ENCODE peak calls at places on chromosomes 4 and X, in seven cellular contexts. One of them, this sample, is unnamed.

GRCh38 chr4:41750624-41751324 is 2.2 kb upstream of the PHOX2B start:
- DNase-seq in foreskin fibroblast: no peak
- DNase-seq in transverse colon: no peak
- DNase-seq in pancreas: no peak
- DNase-seq in BJ: no peak
- DNase-seq in body of pancreas: no peak
- DNase-seq in heart right ventricle: no peak
- DNase-seq in this sample: no peak

GRCh38 chr4:93749351-93749761 is 79.2 kb upstream of the ATOH1 start:
- DNase-seq in foreskin fibroblast: no peak
- DNase-seq in transverse colon: no peak
- DNase-seq in pancreas: no peak
- DNase-seq in BJ: no peak
- DNase-seq in body of pancreas: no peak
- DNase-seq in heart right ventricle: no peak
- DNase-seq in this sample: no peak

GRCh38 chr4:54929459-54929858 is 195.9 kb downstream of the KDR start:
- DNase-seq in foreskin fibroblast: no peak
- DNase-seq in transverse colon: no peak
- DNase-seq in pancreas: no peak
- DNase-seq in BJ: no peak
- DNase-seq in body of pancreas: no peak
- DNase-seq in heart right ventricle: peak
- DNase-seq in this sample: no peak

GRCh38 chr4:99679204-99679603 is 21.6 kb upstream of the C4orf54 start:
- DNase-seq in foreskin fibroblast: no peak
- DNase-seq in transverse colon: no peak
- DNase-seq in pancreas: no peak
- DNase-seq in BJ: no peak
- DNase-seq in body of pancreas: peak
- DNase-seq in heart right ventricle: peak
- DNase-seq in this sample: no peak

GRCh38 chr4:165207431-165208321 is at the start of gene KLHL2:
- DNase-seq in foreskin fibroblast: peak
- DNase-seq in transverse colon: peak
- DNase-seq in pancreas: peak
- DNase-seq in BJ: no peak
- DNase-seq in body of pancreas: peak
- DNase-seq in heart right ventricle: peak
- DNase-seq in this sample: no peak

GRCh38 chr4:152342293-152342692 is 193.6 kb downstream of the FBXW7 start:
- DNase-seq in foreskin fibroblast: peak
- DNase-seq in transverse colon: no peak
- DNase-seq in pancreas: no peak
- DNase-seq in BJ: no peak
- DNase-seq in body of pancreas: no peak
- DNase-seq in heart right ventricle: no peak
- DNase-seq in this sample: no peak

GRCh38 chr4:137635108-137635507 is 102.8 kb upstream of the PCDH18 start:
- DNase-seq in foreskin fibroblast: peak
- DNase-seq in transverse colon: no peak
- DNase-seq in pancreas: no peak
- DNase-seq in BJ: no peak
- DNase-seq in body of pancreas: no peak
- DNase-seq in heart right ventricle: no peak
- DNase-seq in this sample: no peak

GRCh38 chr4:120853101-120853940 is 69.2 kb downstream of the PRDM5 start:
- DNase-seq in foreskin fibroblast: peak
- DNase-seq in transverse colon: no peak
- DNase-seq in pancreas: no peak
- DNase-seq in BJ: no peak
- DNase-seq in body of pancreas: no peak
- DNase-seq in heart right ventricle: no peak
- DNase-seq in this sample: no peak

GRCh38 chrX:41457618-41458192 is 10.6 kb downstream of the NYX start:
- DNase-seq in foreskin fibroblast: no peak
- DNase-seq in transverse colon: no peak
- DNase-seq in pancreas: no peak
- DNase-seq in BJ: no peak
- DNase-seq in body of pancreas: no peak
- DNase-seq in heart right ventricle: no peak
- DNase-seq in this sample: no peak

GRCh38 chr4:8278421-8279287 is 9.1 kb downstream of the HTRA3 start:
- DNase-seq in foreskin fibroblast: peak
- DNase-seq in transverse colon: no peak
- DNase-seq in pancreas: no peak
- DNase-seq in BJ: peak
- DNase-seq in body of pancreas: no peak
- DNase-seq in heart right ventricle: no peak
- DNase-seq in this sample: no peak

GRCh38 chrX:32954125-32954524 is 257.2 kb downstream of the DMD start:
- DNase-seq in foreskin fibroblast: no peak
- DNase-seq in transverse colon: no peak
- DNase-seq in pancreas: no peak
- DNase-seq in BJ: no peak
- DNase-seq in body of pancreas: no peak
- DNase-seq in heart right ventricle: no peak
- DNase-seq in this sample: no peak

GRCh38 chr4:84324850-84325249 is 174.2 kb downstream of the NKX6-1 start:
- DNase-seq in foreskin fibroblast: no peak
- DNase-seq in transverse colon: no peak
- DNase-seq in pancreas: no peak
- DNase-seq in BJ: no peak
- DNase-seq in body of pancreas: no peak
- DNase-seq in heart right ventricle: no peak
- DNase-seq in this sample: no peak

GRCh38 chr4:88008624-88009235 is 1.3 kb downstream of the PKD2 start:
- DNase-seq in foreskin fibroblast: no peak
- DNase-seq in transverse colon: no peak
- DNase-seq in pancreas: no peak
- DNase-seq in BJ: peak
- DNase-seq in body of pancreas: no peak
- DNase-seq in heart right ventricle: no peak
- DNase-seq in this sample: no peak

GRCh38 chr4:8506373-8507250 is 66.0 kb downstream of the TRMT44 start:
- DNase-seq in foreskin fibroblast: peak
- DNase-seq in transverse colon: peak
- DNase-seq in pancreas: no peak
- DNase-seq in BJ: peak
- DNase-seq in body of pancreas: peak
- DNase-seq in heart right ventricle: peak
- DNase-seq in this sample: no peak

GRCh38 chr4:146545102-146545501 is 23.4 kb upstream of the SLC10A7 start:
- DNase-seq in foreskin fibroblast: no peak
- DNase-seq in transverse colon: no peak
- DNase-seq in pancreas: no peak
- DNase-seq in BJ: no peak
- DNase-seq in body of pancreas: no peak
- DNase-seq in heart right ventricle: no peak
- DNase-seq in this sample: no peak

GRCh38 chrX:17682259-17682658 is 55.0 kb upstream of the SCML1 start:
- DNase-seq in foreskin fibroblast: no peak
- DNase-seq in transverse colon: no peak
- DNase-seq in pancreas: no peak
- DNase-seq in BJ: no peak
- DNase-seq in body of pancreas: no peak
- DNase-seq in heart right ventricle: no peak
- DNase-seq in this sample: no peak

GRCh38 chr4:148436512-148436911 is 5.7 kb downstream of the NR3C2 start:
- DNase-seq in foreskin fibroblast: no peak
- DNase-seq in transverse colon: no peak
- DNase-seq in pancreas: no peak
- DNase-seq in BJ: no peak
- DNase-seq in body of pancreas: no peak
- DNase-seq in heart right ventricle: no peak
- DNase-seq in this sample: no peak

GRCh38 chr4:80173841-80174240 is 23.5 kb upstream of the PRDM8 start:
- DNase-seq in foreskin fibroblast: no peak
- DNase-seq in transverse colon: no peak
- DNase-seq in pancreas: no peak
- DNase-seq in BJ: no peak
- DNase-seq in body of pancreas: no peak
- DNase-seq in heart right ventricle: no peak
- DNase-seq in this sample: no peak

GRCh38 chrX:111129949-111130348 is 34.0 kb downstream of the PAK3 start:
- DNase-seq in foreskin fibroblast: no peak
- DNase-seq in transverse colon: no peak
- DNase-seq in pancreas: no peak
- DNase-seq in BJ: no peak
- DNase-seq in body of pancreas: no peak
- DNase-seq in heart right ventricle: no peak
- DNase-seq in this sample: no peak

GRCh38 chrX:121365572-121366161 is 318.3 kb downstream of the GLUD2 start:
- DNase-seq in foreskin fibroblast: no peak
- DNase-seq in transverse colon: peak
- DNase-seq in pancreas: no peak
- DNase-seq in BJ: no peak
- DNase-seq in body of pancreas: no peak
- DNase-seq in heart right ventricle: no peak
- DNase-seq in this sample: no peak

GRCh38 chr4:22483551-22483981 is 32.3 kb downstream of the ADGRA3 start:
- DNase-seq in foreskin fibroblast: peak
- DNase-seq in transverse colon: no peak
- DNase-seq in pancreas: no peak
- DNase-seq in BJ: no peak
- DNase-seq in body of pancreas: no peak
- DNase-seq in heart right ventricle: no peak
- DNase-seq in this sample: no peak

GRCh38 chrX:71618303-71618721 is at the start of gene CXCR3:
- DNase-seq in foreskin fibroblast: no peak
- DNase-seq in transverse colon: peak
- DNase-seq in pancreas: peak
- DNase-seq in BJ: no peak
- DNase-seq in body of pancreas: peak
- DNase-seq in heart right ventricle: peak
- DNase-seq in this sample: no peak

GRCh38 chrX:104430720-104431119 is 135.3 kb upstream of the IL1RAPL2 start:
- DNase-seq in foreskin fibroblast: no peak
- DNase-seq in transverse colon: no peak
- DNase-seq in pancreas: no peak
- DNase-seq in BJ: no peak
- DNase-seq in body of pancreas: no peak
- DNase-seq in heart right ventricle: no peak
- DNase-seq in this sample: no peak

GRCh38 chrX:102887687-102888086 is 49.4 kb upstream of the RAB40AL start:
- DNase-seq in foreskin fibroblast: no peak
- DNase-seq in transverse colon: no peak
- DNase-seq in pancreas: no peak
- DNase-seq in BJ: no peak
- DNase-seq in body of pancreas: no peak
- DNase-seq in heart right ventricle: no peak
- DNase-seq in this sample: no peak

DNA sequence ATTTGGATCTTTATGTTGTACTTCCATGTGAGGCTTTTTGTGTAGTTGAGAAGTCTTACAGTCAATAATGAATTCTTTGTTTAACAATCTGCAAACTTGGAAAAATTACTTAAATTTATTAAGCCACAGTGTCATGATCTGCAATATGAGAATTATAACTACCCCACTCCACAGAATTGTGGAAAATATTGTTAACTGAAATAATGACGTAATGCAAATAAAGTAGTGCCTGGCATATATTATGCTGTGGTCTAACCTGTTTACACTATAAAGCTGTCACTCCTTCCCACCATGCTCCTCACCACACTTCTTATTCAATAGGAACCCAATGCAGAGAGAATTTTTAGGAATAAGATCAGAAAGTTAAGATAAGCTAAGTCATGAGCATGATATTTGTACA is 632.1 kb upstream of the GALNTL6 start:
- DNase-seq in foreskin fibroblast: no peak
- DNase-seq in transverse colon: no peak
- DNase-seq in pancreas: no peak
- DNase-seq in BJ: no peak
- DNase-seq in body of pancreas: no peak
- DNase-seq in heart right ventricle: no peak
- DNase-seq in this sample: no peak
- H3K4me3 ChIP-seq in foreskin fibroblast: no peak
- H3K4me3 ChIP-seq in transverse colon: no peak
- H3K4me3 ChIP-seq in pancreas: no peak
- H3K4me3 ChIP-seq in BJ: no peak
- H3K4me3 ChIP-seq in body of pancreas: no peak
- H3K4me3 ChIP-seq in heart right ventricle: no peak
- H3K4me3 ChIP-seq in this sample: no peak

DNA sequence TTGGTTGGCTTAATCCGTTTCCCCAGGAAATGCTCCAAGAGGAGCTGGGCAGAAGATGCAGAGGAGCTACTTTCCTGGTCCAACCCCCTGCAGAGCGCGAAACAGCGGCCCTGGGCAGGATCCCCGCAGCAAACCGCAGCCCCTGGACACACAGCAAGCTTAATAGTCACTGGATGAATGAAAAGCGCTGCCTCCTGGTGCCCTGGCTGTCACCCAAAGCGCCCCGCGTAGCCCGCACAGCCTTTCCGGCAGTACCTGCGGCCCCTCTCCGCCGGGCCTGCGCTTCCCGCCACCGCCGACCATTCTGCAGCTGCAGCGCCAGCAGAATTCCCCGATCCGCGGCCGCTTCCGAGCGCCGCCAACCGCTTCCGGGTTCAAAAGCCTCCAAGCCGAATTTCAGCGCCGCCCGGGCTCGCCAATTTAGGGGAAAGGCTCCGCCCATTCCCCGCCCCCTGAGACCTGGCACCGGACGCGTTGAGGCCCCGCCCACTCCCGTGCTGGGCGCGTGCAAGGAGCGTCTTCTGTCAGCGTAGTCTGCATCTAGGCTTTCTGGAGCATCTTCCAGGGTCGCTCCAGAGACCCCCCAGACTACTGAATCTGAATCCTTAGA is at the start of gene HPF1:
- DNase-seq in foreskin fibroblast: peak
- DNase-seq in transverse colon: peak
- DNase-seq in pancreas: peak
- DNase-seq in BJ: no peak
- DNase-seq in body of pancreas: peak
- DNase-seq in heart right ventricle: peak
- DNase-seq in this sample: peak
- TF ChIP-seq CTCF in foreskin fibroblast: no peak
- TF ChIP-seq CTCF in transverse colon: no peak
- TF ChIP-seq CTCF in pancreas: no peak
- TF ChIP-seq CTCF in BJ: peak
- TF ChIP-seq CTCF in body of pancreas: no peak
- TF ChIP-seq CTCF in heart right ventricle: no peak
- TF ChIP-seq CTCF in this sample: no peak

DNA sequence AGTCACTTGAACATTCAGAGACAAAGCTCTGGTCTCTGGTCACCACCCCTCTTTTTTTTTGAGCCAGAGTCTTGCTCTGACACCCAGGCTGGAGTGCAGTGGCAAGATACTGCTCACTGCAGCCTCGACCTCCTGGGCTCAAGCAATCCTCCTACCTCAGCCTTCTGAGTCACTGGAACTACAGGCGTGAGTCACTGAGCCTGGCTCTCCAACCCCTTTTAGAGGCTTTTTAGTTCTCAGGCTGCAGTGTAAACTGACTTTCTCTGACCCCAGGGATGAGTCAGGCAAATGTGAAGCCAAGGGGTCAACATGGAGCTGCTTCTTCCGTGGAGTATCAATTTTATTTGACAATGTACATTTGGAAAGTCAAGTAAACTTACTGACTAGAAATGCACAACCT is 229.2 kb downstream of the PTTG2 start:
- DNase-seq in foreskin fibroblast: peak
- DNase-seq in transverse colon: no peak
- DNase-seq in pancreas: no peak
- DNase-seq in BJ: peak
- DNase-seq in body of pancreas: no peak
- DNase-seq in heart right ventricle: no peak
- DNase-seq in this sample: peak
- H3K4me3 ChIP-seq in foreskin fibroblast: no peak
- H3K4me3 ChIP-seq in transverse colon: no peak
- H3K4me3 ChIP-seq in pancreas: no peak
- H3K4me3 ChIP-seq in BJ: no peak
- H3K4me3 ChIP-seq in body of pancreas: no peak
- H3K4me3 ChIP-seq in heart right ventricle: no peak
- H3K4me3 ChIP-seq in this sample: no peak

GRCh38 chr4:184097240-184097619 is 120.4 kb downstream of the ENPP6 start:
- DNase-seq in foreskin fibroblast: no peak
- DNase-seq in transverse colon: peak
- DNase-seq in pancreas: no peak
- DNase-seq in BJ: no peak
- DNase-seq in body of pancreas: peak
- DNase-seq in heart right ventricle: peak
- DNase-seq in this sample: no peak
- TF ChIP-seq CTCF in foreskin fibroblast: no peak
- TF ChIP-seq CTCF in transverse colon: peak
- TF ChIP-seq CTCF in pancreas: no peak
- TF ChIP-seq CTCF in BJ: peak
- TF ChIP-seq CTCF in body of pancreas: no peak
- TF ChIP-seq CTCF in heart right ventricle: no peak
- TF ChIP-seq CTCF in this sample: peak

This sample was measured in HFF-Myc.